ENCODE peak calls at places on chromosomes 2 and 18, in five cellular contexts. J is A549, E is HepG2, P is K562, Z is GM12878. T is an unnamed sample.

GRCh38 chr2:85161626-85161960 is 28.4 kb downstream of the TCF7L1 start:
- DNase-seq in J (no peak), E (no peak), P (no peak), Z (no peak), T (no peak)

GRCh38 chr2:171089489-171089888 is 71.2 kb downstream of the TLK1 start:
- DNase-seq in J (no peak), E (peak), P (no peak), Z (no peak), T (no peak)

GRCh38 chr2:27009083-27009482 is 23.7 kb upstream of the TMEM214 start:
- DNase-seq in J (no peak), E (no peak), P (no peak), Z (no peak), T (no peak)

GRCh38 chr2:96703021-96703751 is 36.7 kb downstream of the LMAN2L start:
- DNase-seq in J (no peak), E (no peak), P (no peak), Z (no peak), T (no peak)

GRCh38 chr2:176565641-176566323 is 296.5 kb downstream of the MTX2 start:
- DNase-seq in J (no peak), E (peak), P (no peak), Z (no peak), T (peak)

GRCh38 chr2:54067851-54068375 is 47.5 kb upstream of the ACYP2 start:
- DNase-seq in J (no peak), E (no peak), P (no peak), Z (no peak), T (no peak)

GRCh38 chr18:76425299-76426101 is 69.5 kb downstream of the ZNF516 start:
- DNase-seq in J (no peak), E (no peak), P (no peak), Z (no peak), T (peak)

GRCh38 chr2:191927319-191927867 is 80.5 kb upstream of the CAVIN2 start:
- DNase-seq in J (peak), E (no peak), P (peak), Z (no peak), T (peak)

GRCh38 chr2:205730701-205731271 is 48.5 kb downstream of the NRP2 start:
- DNase-seq in J (no peak), E (no peak), P (no peak), Z (no peak), T (peak)

GRCh38 chr18:77487951-77488740 is 238.5 kb downstream of the GALR1 start:
- DNase-seq in J (no peak), E (no peak), P (no peak), Z (no peak), T (no peak)

GRCh38 chr2:23698733-23699391 is 228.1 kb downstream of the ATAD2B start:
- DNase-seq in J (no peak), E (no peak), P (no peak), Z (no peak), T (peak)

GRCh38 chr2:134550566-134551164 is 168.1 kb downstream of the TMEM163 start:
- DNase-seq in J (no peak), E (no peak), P (no peak), Z (no peak), T (no peak)

GRCh38 chr2:112629823-112630222 is 15.9 kb upstream of the SLC20A1 start:
- DNase-seq in J (no peak), E (no peak), P (no peak), Z (no peak), T (no peak)

GRCh38 chr18:57445488-57446319 is 10.5 kb downstream of the ONECUT2 start:
- DNase-seq in J (no peak), E (peak), P (no peak), Z (no peak), T (no peak)

GRCh38 chr2:11495844-11496271 is 29.9 kb upstream of the E2F6 start:
- DNase-seq in J (no peak), E (no peak), P (no peak), Z (no peak), T (peak)

GRCh38 chr2:165016772-165017411 is 61.6 kb upstream of the SLC38A11 start:
- DNase-seq in J (peak), E (peak), P (no peak), Z (no peak), T (peak)
- TF ChIP-seq JUNB in J (no peak), E (no peak), P (no peak), Z (no peak), T (no peak)

DNA sequence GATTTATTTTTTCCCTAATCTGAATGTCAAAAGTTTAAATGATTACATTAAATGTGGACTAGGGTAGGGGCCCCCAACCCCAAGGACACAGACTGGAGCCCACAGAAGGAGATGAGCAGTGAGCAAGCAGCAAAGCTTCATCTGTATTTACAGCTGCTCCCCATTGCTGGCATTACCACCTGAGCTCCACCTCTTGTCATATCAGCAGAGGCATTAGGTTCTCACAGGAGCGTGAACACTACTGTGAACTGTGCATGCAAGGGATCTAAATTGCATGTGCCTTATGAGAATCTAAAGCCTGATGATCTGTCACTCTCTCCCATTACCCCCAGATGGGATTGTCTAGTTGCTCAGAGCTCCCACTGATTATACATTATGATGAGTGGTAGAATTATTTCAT is 3.8 kb downstream of the MOB1A start:
- DNase-seq in J (no peak), E (no peak), P (no peak), Z (no peak), T (no peak)
- H3K4me3 ChIP-seq in J (no peak), E (no peak), P (no peak), Z (peak), T (no peak)

GRCh38 chr18:73688851-73689659 is 458.6 kb downstream of the FBXO15 start:
- DNase-seq in J (no peak), E (no peak), P (no peak), Z (peak), T (peak)
- TF ChIP-seq JUNB in J (no peak), E (no peak), P (no peak), Z (peak), T (no peak)

GRCh38 chr2:100799701-100800100 is 20.2 kb upstream of the NPAS2 start:
- DNase-seq in J (no peak), E (no peak), P (no peak), Z (no peak), T (no peak)
- H3K4me3 ChIP-seq in J (no peak), E (no peak), P (no peak), Z (no peak), T (no peak)

T was measured in GM23338.